ENCODE peak calls at places on chromosomes 13 and 19, in six cellular contexts. S is fibroblast of lung, U is HCT116, M is mammary epithelial cell, O is endothelial cell of umbilical vein, V is H1. D is an unnamed sample. For H3K9me3, the result is how much of the 10 kb centered on the place peaks cover.

GRCh38 chr13:98960331-98961203 is 17.3 kb downstream of the DOCK9 start:
- DNase-seq in S (no peak), U (no peak), M (no peak), O (peak), V (no peak), D (no peak)

GRCh38 chr13:33545492-33545891 is 259.9 kb upstream of the STARD13 start:
- DNase-seq in S (no peak), U (no peak), M (no peak), O (no peak), V (no peak), D (no peak)

GRCh38 chr13:45255253-45255987 is 54.6 kb upstream of the KCTD4 start:
- DNase-seq in S (no peak), U (no peak), M (no peak), O (no peak), V (no peak), D (no peak)

GRCh38 chr19:49664171-49665070 is 1.2 kb downstream of the IRF3 start:
- DNase-seq in S (peak), U (peak), M (peak), O (peak), V (peak), D (no peak)

GRCh38 chr19:34323433-34324204 is 41.4 kb upstream of the GPI start:
- DNase-seq in S (no peak), U (no peak), M (no peak), O (no peak), V (no peak), D (no peak)

GRCh38 chr19:53927745-53928144 is 18.7 kb downstream of the CACNG7 start:
- DNase-seq in S (peak), U (no peak), M (peak), O (peak), V (peak), D (no peak)

GRCh38 chr13:75566658-75567057 is 17.1 kb downstream of the UCHL3 start:
- DNase-seq in S (peak), U (no peak), M (peak), O (peak), V (no peak), D (no peak)

GRCh38 chr19:34364830-34365462 is at the start of gene GPI:
- DNase-seq in S (peak), U (no peak), M (peak), O (peak), V (peak), D (no peak)

GRCh38 chr13:32117696-32118095 is 86.1 kb downstream of the FRY start:
- DNase-seq in S (no peak), U (no peak), M (no peak), O (no peak), V (no peak), D (no peak)

GRCh38 chr19:47040869-47041268 is 7.6 kb downstream of the TMEM160 start:
- DNase-seq in S (no peak), U (no peak), M (no peak), O (no peak), V (no peak), D (no peak)

GRCh38 chr13:50306096-50306495 is 290.9 kb downstream of the KCNRG start:
- DNase-seq in S (no peak), U (no peak), M (no peak), O (no peak), V (no peak), D (no peak)

GRCh38 chr13:99501952-99502310 is 659 bp downstream of the TM9SF2 start:
- DNase-seq in S (peak), U (no peak), M (peak), O (peak), V (no peak), D (no peak)

GRCh38 chr13:98267080-98267912 is 90.2 kb upstream of the RNF113B start:
- DNase-seq in S (peak), U (no peak), M (peak), O (peak), V (no peak), D (no peak)

GRCh38 chr13:50635504-50635903 is 208.0 kb downstream of the DLEU7 start:
- DNase-seq in S (no peak), U (no peak), M (peak), O (no peak), V (no peak), D (no peak)

GRCh38 chr13:66835040-66835628 is 395.0 kb downstream of the PCDH9 start:
- DNase-seq in S (peak), U (no peak), M (no peak), O (peak), V (no peak), D (peak)

GRCh38 chr19:12095111-12095790 is 30.7 kb downstream of the ZNF844 start:
- DNase-seq in S (no peak), U (no peak), M (no peak), O (no peak), V (no peak), D (no peak)

GRCh38 chr19:46288896-46289588 is 7.8 kb upstream of the HIF3A start:
- DNase-seq in S (peak), U (no peak), M (peak), O (peak), V (no peak), D (no peak)

DNA sequence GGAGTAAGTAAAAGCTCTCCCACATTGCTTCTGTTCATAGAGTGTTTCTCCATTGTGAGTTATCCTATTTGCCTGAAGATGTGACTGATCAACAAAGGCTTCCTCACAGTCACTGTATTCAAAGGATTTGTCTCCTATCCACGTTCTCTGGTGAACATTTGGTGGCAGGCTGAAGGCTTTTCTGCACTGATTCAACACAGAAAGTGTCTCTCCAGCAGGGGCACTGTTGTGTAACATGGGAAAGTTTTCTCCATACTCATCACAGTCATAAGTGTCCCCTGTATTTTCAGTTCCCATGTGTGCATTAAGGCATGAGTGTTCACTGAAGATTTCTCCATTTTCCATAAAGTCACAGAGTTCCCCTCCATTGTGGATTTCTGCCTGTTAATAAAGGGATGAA is 17.6 kb downstream of the ZNF121 start:
- DNase-seq in S (no peak), U (no peak), M (no peak), O (no peak), V (no peak), D (no peak)
- H3K9me3 ChIP-seq in S (under half), U (half or more), M (half or more), O (under half), V (half or more), D (half or more)

GRCh38 chr13:74114202-74114601 is 20.0 kb downstream of the KLF12 start:
- DNase-seq in S (peak), U (no peak), M (peak), O (peak), V (no peak), D (no peak)
- TF ChIP-seq EZH2 in S (no peak), U (no peak), M (no peak), O (no peak), V (no peak), D (no peak)

GRCh38 chr13:41006296-41006695 is 12.8 kb downstream of the ELF1 start:
- DNase-seq in S (no peak), U (no peak), M (no peak), O (no peak), V (no peak), D (no peak)
- H3K27ac ChIP-seq in S (no peak), U (no peak), M (no peak), O (no peak), V (no peak), D (no peak)

GRCh38 chr19:22625266-22626035 is 8.7 kb upstream of the ZNF492 start:
- DNase-seq in S (no peak), U (no peak), M (no peak), O (no peak), V (no peak), D (no peak)
- H3K9me3 ChIP-seq in S (under half), U (under half), M (under half), O (under half), V (half or more), D (under half)